ENCODE peak calls at places on chromosomes 5 and 9, in nine cellular contexts. One of them, this sample, is unnamed.

GRCh38 chr9:97557606-97558095 is 56.2 kb downstream of the TMOD1 start:
- DNase-seq in AG09319: no peak
- DNase-seq in stimulated activated CD4-positive, alpha-beta T cell treated with anti-CD3 and anti-CD28 coated beads, Interleukin-4, amount 100 ng/mL, for 4 hours: no peak
- DNase-seq in AG09309: no peak
- DNase-seq in progenitor cell of endocrine pancreas: no peak
- DNase-seq in gastrocnemius medialis: peak; percentile 93
- DNase-seq in fibroblast of mammary gland: no peak
- DNase-seq in HFFc6: no peak
- DNase-seq in NCI-H446: peak; percentile 26
- DNase-seq in this sample: no peak

GRCh38 chr9:15253197-15253596 is 53.8 kb downstream of the TTC39B start:
- DNase-seq in AG09319: no peak
- DNase-seq in stimulated activated CD4-positive, alpha-beta T cell treated with anti-CD3 and anti-CD28 coated beads, Interleukin-4, amount 100 ng/mL, for 4 hours: no peak
- DNase-seq in AG09309: no peak
- DNase-seq in progenitor cell of endocrine pancreas: no peak
- DNase-seq in gastrocnemius medialis: no peak
- DNase-seq in fibroblast of mammary gland: no peak
- DNase-seq in HFFc6: peak; percentile 30
- DNase-seq in NCI-H446: no peak
- DNase-seq in this sample: no peak

GRCh38 chr5:76503929-76504328 is 100.8 kb downstream of the IQGAP2 start:
- DNase-seq in AG09319: no peak
- DNase-seq in stimulated activated CD4-positive, alpha-beta T cell treated with anti-CD3 and anti-CD28 coated beads, Interleukin-4, amount 100 ng/mL, for 4 hours: no peak
- DNase-seq in AG09309: no peak
- DNase-seq in progenitor cell of endocrine pancreas: no peak
- DNase-seq in gastrocnemius medialis: no peak
- DNase-seq in fibroblast of mammary gland: no peak
- DNase-seq in HFFc6: no peak
- DNase-seq in NCI-H446: no peak
- DNase-seq in this sample: no peak

GRCh38 chr5:115415143-115415491 is 118.7 kb upstream of the CCDC112 start:
- DNase-seq in AG09319: no peak
- DNase-seq in stimulated activated CD4-positive, alpha-beta T cell treated with anti-CD3 and anti-CD28 coated beads, Interleukin-4, amount 100 ng/mL, for 4 hours: no peak
- DNase-seq in AG09309: no peak
- DNase-seq in progenitor cell of endocrine pancreas: no peak
- DNase-seq in gastrocnemius medialis: no peak
- DNase-seq in fibroblast of mammary gland: peak; percentile 97
- DNase-seq in HFFc6: peak; percentile 46
- DNase-seq in NCI-H446: no peak
- DNase-seq in this sample: no peak

GRCh38 chr9:95373069-95373681 is 55.7 kb upstream of the FANCC start:
- DNase-seq in AG09319: no peak
- DNase-seq in stimulated activated CD4-positive, alpha-beta T cell treated with anti-CD3 and anti-CD28 coated beads, Interleukin-4, amount 100 ng/mL, for 4 hours: no peak
- DNase-seq in AG09309: no peak
- DNase-seq in progenitor cell of endocrine pancreas: no peak
- DNase-seq in gastrocnemius medialis: no peak
- DNase-seq in fibroblast of mammary gland: no peak
- DNase-seq in HFFc6: no peak
- DNase-seq in NCI-H446: no peak
- DNase-seq in this sample: no peak

GRCh38 chr5:41776435-41776834 is 93.8 kb downstream of the OXCT1 start:
- DNase-seq in AG09319: no peak
- DNase-seq in stimulated activated CD4-positive, alpha-beta T cell treated with anti-CD3 and anti-CD28 coated beads, Interleukin-4, amount 100 ng/mL, for 4 hours: no peak
- DNase-seq in AG09309: no peak
- DNase-seq in progenitor cell of endocrine pancreas: no peak
- DNase-seq in gastrocnemius medialis: no peak
- DNase-seq in fibroblast of mammary gland: peak; percentile 33
- DNase-seq in HFFc6: no peak
- DNase-seq in NCI-H446: no peak
- DNase-seq in this sample: no peak

GRCh38 chr5:148910686-148911361 is 84.4 kb downstream of the ADRB2 start:
- DNase-seq in AG09319: no peak
- DNase-seq in stimulated activated CD4-positive, alpha-beta T cell treated with anti-CD3 and anti-CD28 coated beads, Interleukin-4, amount 100 ng/mL, for 4 hours: no peak
- DNase-seq in AG09309: no peak
- DNase-seq in progenitor cell of endocrine pancreas: no peak
- DNase-seq in gastrocnemius medialis: no peak
- DNase-seq in fibroblast of mammary gland: peak; percentile 68
- DNase-seq in HFFc6: peak; percentile 57
- DNase-seq in NCI-H446: no peak
- DNase-seq in this sample: no peak

GRCh38 chr9:132032584-132032945 is 47.1 kb downstream of the MED27 start:
- DNase-seq in AG09319: no peak
- DNase-seq in stimulated activated CD4-positive, alpha-beta T cell treated with anti-CD3 and anti-CD28 coated beads, Interleukin-4, amount 100 ng/mL, for 4 hours: no peak
- DNase-seq in AG09309: no peak
- DNase-seq in progenitor cell of endocrine pancreas: no peak
- DNase-seq in gastrocnemius medialis: no peak
- DNase-seq in fibroblast of mammary gland: no peak
- DNase-seq in HFFc6: no peak
- DNase-seq in NCI-H446: no peak
- DNase-seq in this sample: no peak

GRCh38 chr5:9156282-9156681 is 389.6 kb downstream of the SEMA5A start:
- DNase-seq in AG09319: peak; percentile 29
- DNase-seq in stimulated activated CD4-positive, alpha-beta T cell treated with anti-CD3 and anti-CD28 coated beads, Interleukin-4, amount 100 ng/mL, for 4 hours: no peak
- DNase-seq in AG09309: peak; percentile 54
- DNase-seq in progenitor cell of endocrine pancreas: no peak
- DNase-seq in gastrocnemius medialis: peak; percentile 35
- DNase-seq in fibroblast of mammary gland: peak; percentile 75
- DNase-seq in HFFc6: peak; percentile 70
- DNase-seq in NCI-H446: no peak
- DNase-seq in this sample: peak; percentile 53

GRCh38 chr5:119453045-119453383 is 717 bp downstream of the HSD17B4 start:
- DNase-seq in AG09319: no peak
- DNase-seq in stimulated activated CD4-positive, alpha-beta T cell treated with anti-CD3 and anti-CD28 coated beads, Interleukin-4, amount 100 ng/mL, for 4 hours: no peak
- DNase-seq in AG09309: no peak
- DNase-seq in progenitor cell of endocrine pancreas: no peak
- DNase-seq in gastrocnemius medialis: peak; percentile 19
- DNase-seq in fibroblast of mammary gland: peak; percentile 44
- DNase-seq in HFFc6: no peak
- DNase-seq in NCI-H446: no peak
- DNase-seq in this sample: no peak

GRCh38 chr9:120742951-120743416 is 28.7 kb upstream of the MEGF9 start:
- DNase-seq in AG09319: no peak
- DNase-seq in stimulated activated CD4-positive, alpha-beta T cell treated with anti-CD3 and anti-CD28 coated beads, Interleukin-4, amount 100 ng/mL, for 4 hours: no peak
- DNase-seq in AG09309: no peak
- DNase-seq in progenitor cell of endocrine pancreas: no peak
- DNase-seq in gastrocnemius medialis: no peak
- DNase-seq in fibroblast of mammary gland: peak; percentile 50
- DNase-seq in HFFc6: peak; percentile 22
- DNase-seq in NCI-H446: no peak
- DNase-seq in this sample: no peak

GRCh38 chr5:1319436-1320343 is 24.8 kb upstream of the TERT start:
- DNase-seq in AG09319: no peak
- DNase-seq in stimulated activated CD4-positive, alpha-beta T cell treated with anti-CD3 and anti-CD28 coated beads, Interleukin-4, amount 100 ng/mL, for 4 hours: no peak
- DNase-seq in AG09309: no peak
- DNase-seq in progenitor cell of endocrine pancreas: no peak
- DNase-seq in gastrocnemius medialis: no peak
- DNase-seq in fibroblast of mammary gland: no peak
- DNase-seq in HFFc6: no peak
- DNase-seq in NCI-H446: no peak
- DNase-seq in this sample: no peak

GRCh38 chr9:107486674-107487520 is 2.7 kb downstream of the KLF4 start:
- DNase-seq in AG09319: no peak
- DNase-seq in stimulated activated CD4-positive, alpha-beta T cell treated with anti-CD3 and anti-CD28 coated beads, Interleukin-4, amount 100 ng/mL, for 4 hours: no peak
- DNase-seq in AG09309: no peak
- DNase-seq in progenitor cell of endocrine pancreas: no peak
- DNase-seq in gastrocnemius medialis: no peak
- DNase-seq in fibroblast of mammary gland: peak; percentile 12
- DNase-seq in HFFc6: no peak
- DNase-seq in NCI-H446: no peak
- DNase-seq in this sample: no peak

GRCh38 chr9:116377179-116377790 is 223.7 kb downstream of the PAPPA start:
- DNase-seq in AG09319: no peak
- DNase-seq in stimulated activated CD4-positive, alpha-beta T cell treated with anti-CD3 and anti-CD28 coated beads, Interleukin-4, amount 100 ng/mL, for 4 hours: no peak
- DNase-seq in AG09309: no peak
- DNase-seq in progenitor cell of endocrine pancreas: no peak
- DNase-seq in gastrocnemius medialis: no peak
- DNase-seq in fibroblast of mammary gland: peak; percentile 88
- DNase-seq in HFFc6: peak; percentile 68
- DNase-seq in NCI-H446: no peak
- DNase-seq in this sample: no peak

GRCh38 chr9:135802876-135803419 is 101.0 kb downstream of the KCNT1 start:
- DNase-seq in AG09319: no peak
- DNase-seq in stimulated activated CD4-positive, alpha-beta T cell treated with anti-CD3 and anti-CD28 coated beads, Interleukin-4, amount 100 ng/mL, for 4 hours: no peak
- DNase-seq in AG09309: no peak
- DNase-seq in progenitor cell of endocrine pancreas: no peak
- DNase-seq in gastrocnemius medialis: no peak
- DNase-seq in fibroblast of mammary gland: no peak
- DNase-seq in HFFc6: no peak
- DNase-seq in NCI-H446: no peak
- DNase-seq in this sample: no peak

GRCh38 chr5:151095341-151096000 is 14.6 kb upstream of the TNIP1 start:
- DNase-seq in AG09319: peak; percentile 40
- DNase-seq in stimulated activated CD4-positive, alpha-beta T cell treated with anti-CD3 and anti-CD28 coated beads, Interleukin-4, amount 100 ng/mL, for 4 hours: no peak
- DNase-seq in AG09309: no peak
- DNase-seq in progenitor cell of endocrine pancreas: no peak
- DNase-seq in gastrocnemius medialis: no peak
- DNase-seq in fibroblast of mammary gland: peak; percentile 33
- DNase-seq in HFFc6: no peak
- DNase-seq in NCI-H446: no peak
- DNase-seq in this sample: no peak

GRCh38 chr5:124408738-124409453 is 337.5 kb downstream of the ZNF608 start:
- DNase-seq in AG09319: peak; percentile 5
- DNase-seq in stimulated activated CD4-positive, alpha-beta T cell treated with anti-CD3 and anti-CD28 coated beads, Interleukin-4, amount 100 ng/mL, for 4 hours: no peak
- DNase-seq in AG09309: no peak
- DNase-seq in progenitor cell of endocrine pancreas: no peak
- DNase-seq in gastrocnemius medialis: no peak
- DNase-seq in fibroblast of mammary gland: peak; percentile 37
- DNase-seq in HFFc6: no peak
- DNase-seq in NCI-H446: no peak
- DNase-seq in this sample: no peak

GRCh38 chr9:106890621-106891020 is 27.7 kb downstream of the ZNF462 start:
- DNase-seq in AG09319: no peak
- DNase-seq in stimulated activated CD4-positive, alpha-beta T cell treated with anti-CD3 and anti-CD28 coated beads, Interleukin-4, amount 100 ng/mL, for 4 hours: no peak
- DNase-seq in AG09309: no peak
- DNase-seq in progenitor cell of endocrine pancreas: no peak
- DNase-seq in gastrocnemius medialis: no peak
- DNase-seq in fibroblast of mammary gland: peak; percentile 43
- DNase-seq in HFFc6: no peak
- DNase-seq in NCI-H446: no peak
- DNase-seq in this sample: no peak

GRCh38 chr5:174751154-174751990 is 27.0 kb downstream of the MSX2 start:
- DNase-seq in AG09319: no peak
- DNase-seq in stimulated activated CD4-positive, alpha-beta T cell treated with anti-CD3 and anti-CD28 coated beads, Interleukin-4, amount 100 ng/mL, for 4 hours: no peak
- DNase-seq in AG09309: no peak
- DNase-seq in progenitor cell of endocrine pancreas: peak; percentile 38
- DNase-seq in gastrocnemius medialis: no peak
- DNase-seq in fibroblast of mammary gland: no peak
- DNase-seq in HFFc6: no peak
- DNase-seq in NCI-H446: no peak
- DNase-seq in this sample: no peak

GRCh38 chr9:110655723-110656641 is 12.6 kb upstream of the MUSK start:
- DNase-seq in AG09319: peak; percentile 53
- DNase-seq in stimulated activated CD4-positive, alpha-beta T cell treated with anti-CD3 and anti-CD28 coated beads, Interleukin-4, amount 100 ng/mL, for 4 hours: no peak
- DNase-seq in AG09309: peak; percentile 97
- DNase-seq in progenitor cell of endocrine pancreas: no peak
- DNase-seq in gastrocnemius medialis: peak; percentile 69
- DNase-seq in fibroblast of mammary gland: peak; percentile 94
- DNase-seq in HFFc6: peak; percentile 29
- DNase-seq in NCI-H446: no peak
- DNase-seq in this sample: no peak

GRCh38 chr5:156328766-156329165 is 1.8 kb downstream of the SGCD start:
- DNase-seq in AG09319: no peak
- DNase-seq in stimulated activated CD4-positive, alpha-beta T cell treated with anti-CD3 and anti-CD28 coated beads, Interleukin-4, amount 100 ng/mL, for 4 hours: no peak
- DNase-seq in AG09309: no peak
- DNase-seq in progenitor cell of endocrine pancreas: no peak
- DNase-seq in gastrocnemius medialis: peak; percentile 68
- DNase-seq in fibroblast of mammary gland: no peak
- DNase-seq in HFFc6: no peak
- DNase-seq in NCI-H446: no peak
- DNase-seq in this sample: no peak

GRCh38 chr9:130171226-130172148 is 717 bp upstream of the NCS1 start:
- DNase-seq in AG09319: no peak
- DNase-seq in stimulated activated CD4-positive, alpha-beta T cell treated with anti-CD3 and anti-CD28 coated beads, Interleukin-4, amount 100 ng/mL, for 4 hours: no peak
- DNase-seq in AG09309: no peak
- DNase-seq in progenitor cell of endocrine pancreas: no peak
- DNase-seq in gastrocnemius medialis: no peak
- DNase-seq in fibroblast of mammary gland: no peak
- DNase-seq in HFFc6: no peak
- DNase-seq in NCI-H446: no peak
- DNase-seq in this sample: no peak

GRCh38 chr5:160356550-160357347 is 13.7 kb downstream of the C1QTNF2 start:
- DNase-seq in AG09319: no peak
- DNase-seq in stimulated activated CD4-positive, alpha-beta T cell treated with anti-CD3 and anti-CD28 coated beads, Interleukin-4, amount 100 ng/mL, for 4 hours: no peak
- DNase-seq in AG09309: no peak
- DNase-seq in progenitor cell of endocrine pancreas: no peak
- DNase-seq in gastrocnemius medialis: no peak
- DNase-seq in fibroblast of mammary gland: no peak
- DNase-seq in HFFc6: no peak
- DNase-seq in NCI-H446: no peak
- DNase-seq in this sample: no peak

GRCh38 chr9:95083086-95083768 is 234.3 kb downstream of the FANCC start:
- DNase-seq in AG09319: no peak
- DNase-seq in stimulated activated CD4-positive, alpha-beta T cell treated with anti-CD3 and anti-CD28 coated beads, Interleukin-4, amount 100 ng/mL, for 4 hours: no peak
- DNase-seq in AG09309: no peak
- DNase-seq in progenitor cell of endocrine pancreas: no peak
- DNase-seq in gastrocnemius medialis: peak; percentile 14
- DNase-seq in fibroblast of mammary gland: no peak
- DNase-seq in HFFc6: no peak
- DNase-seq in NCI-H446: no peak
- DNase-seq in this sample: no peak

This sample was measured in endothelial cell.